ENCODE peak calls at places on chromosomes 12 and 14, in six cellular contexts. P is A549, K is HepG2, R is K562, E is endothelial cell of umbilical vein, Q is GM12878. S is an unnamed sample.

GRCh38 chr14:32939254-32940065 is 781 bp downstream of the NPAS3 start:
- DNase-seq in P (no peak), K (no peak), R (no peak), E (peak; percentile 68), Q (no peak), S (no peak)

GRCh38 chr12:45273717-45274271 is 57.9 kb downstream of the ANO6 start:
- DNase-seq in P (peak; percentile 78), K (peak; percentile 45), R (peak; percentile 84), E (peak; percentile 95), Q (no peak), S (no peak)

GRCh38 chr14:74816124-74816523 is 53.0 kb downstream of the YLPM1 start:
- DNase-seq in P (no peak), K (no peak), R (no peak), E (no peak), Q (no peak), S (no peak)

GRCh38 chr12:94792690-94793089 is 142.3 kb upstream of the TMCC3 start:
- DNase-seq in P (no peak), K (no peak), R (no peak), E (no peak), Q (no peak), S (peak; percentile 94)

GRCh38 chr14:36857136-36857535 is 195.5 kb downstream of the PAX9 start:
- DNase-seq in P (no peak), K (no peak), R (no peak), E (no peak), Q (no peak), S (no peak)

GRCh38 chr12:58920102-58920955 is at the start of gene LRIG3:
- DNase-seq in P (peak; percentile 85), K (peak; percentile 76), R (peak; percentile 20), E (peak; percentile 99), Q (no peak), S (no peak)

GRCh38 chr14:29637406-29637805 is 290.2 kb downstream of the PRKD1 start:
- DNase-seq in P (no peak), K (no peak), R (no peak), E (peak; percentile 74), Q (no peak), S (no peak)

GRCh38 chr12:118136559-118137003 is 657 bp downstream of the PEBP1 start:
- DNase-seq in P (peak; percentile 25), K (peak; percentile 52), R (peak; percentile 41), E (peak; percentile 45), Q (no peak), S (peak; percentile 82)

GRCh38 chr12:131815132-131815531 is 13.1 kb upstream of the MMP17 start:
- DNase-seq in P (no peak), K (no peak), R (no peak), E (no peak), Q (no peak), S (peak; percentile 65)

GRCh38 chr14:35366048-35366428 is 38.5 kb downstream of the NFKBIA start:
- DNase-seq in P (no peak), K (no peak), R (no peak), E (peak; percentile 33), Q (no peak), S (no peak)

GRCh38 chr14:85366226-85366625 is 163.7 kb upstream of the FLRT2 start:
- DNase-seq in P (no peak), K (no peak), R (no peak), E (no peak), Q (no peak), S (no peak)

GRCh38 chr12:131362290-131363211 is 348.3 kb upstream of the SFSWAP start:
- DNase-seq in P (no peak), K (no peak), R (no peak), E (no peak), Q (no peak), S (no peak)

GRCh38 chr14:96994999-96995398 is 197.8 kb downstream of the VRK1 start:
- DNase-seq in P (no peak), K (no peak), R (no peak), E (no peak), Q (no peak), S (no peak)

GRCh38 chr14:104399432-104400155 is 180.0 kb upstream of the C14orf180 start:
- DNase-seq in P (no peak), K (no peak), R (no peak), E (no peak), Q (no peak), S (no peak)

GRCh38 chr14:104362761-104363605 is 216.6 kb upstream of the C14orf180 start:
- DNase-seq in P (no peak), K (no peak), R (no peak), E (no peak), Q (no peak), S (no peak)

GRCh38 chr14:51716610-51717009 is 64.9 kb downstream of the FRMD6 start:
- DNase-seq in P (no peak), K (no peak), R (no peak), E (no peak), Q (no peak), S (no peak)

GRCh38 chr12:4274396-4274959 is 916 bp downstream of the CCND2 start:
- DNase-seq in P (no peak), K (no peak), R (peak; percentile 15), E (no peak), Q (no peak), S (peak; percentile 50)

DNA sequence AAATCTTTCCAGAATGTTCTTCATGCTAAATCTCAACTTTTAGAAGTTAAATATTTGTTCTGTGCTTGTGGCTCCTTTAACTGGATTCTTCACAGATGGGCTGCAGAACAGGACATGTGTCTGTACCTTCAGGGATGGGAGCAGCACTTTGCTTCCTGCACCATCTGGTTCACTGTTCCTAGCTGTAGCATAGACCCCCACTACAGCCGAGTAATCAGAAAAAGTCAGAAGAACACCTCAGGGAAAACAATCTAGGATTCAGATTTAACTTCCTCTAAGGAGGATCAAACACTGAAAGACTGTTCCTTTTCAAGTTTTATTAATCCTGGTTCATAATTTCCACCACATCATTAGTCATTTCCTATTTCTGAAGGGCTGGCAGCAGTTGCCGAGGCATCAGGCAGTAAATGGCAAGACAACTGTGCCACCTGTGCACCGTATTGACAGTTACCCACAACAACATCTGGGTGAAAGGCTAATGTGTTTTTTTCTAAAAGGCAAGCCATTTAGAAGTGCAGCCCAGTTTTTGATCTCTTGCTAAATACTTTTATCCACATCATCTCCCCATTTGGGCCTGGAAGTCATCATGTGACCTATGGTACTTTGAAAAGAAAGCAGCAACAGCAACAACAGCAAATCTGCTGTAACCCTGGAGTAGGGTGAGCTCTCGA is 212.8 kb upstream of the BMP4 start:
- DNase-seq in P (no peak), K (no peak), R (no peak), E (peak; percentile 90), Q (no peak), S (no peak)
- TF ChIP-seq CTCF in P (no peak), K (no peak), R (no peak), E (no peak), Q (no peak), S (no peak)

GRCh38 chr12:110741371-110741770 is 1.3 kb downstream of the PPP1CC start:
- DNase-seq in P (no peak), K (no peak), R (no peak), E (peak; percentile 47), Q (no peak), S (peak; percentile 69)

GRCh38 chr12:110742718-110743570 is at the start of gene PPP1CC:
- DNase-seq in P (peak; percentile 87), K (peak; percentile 88), R (peak; percentile 95), E (peak; percentile 90), Q (peak; percentile 48), S (peak; percentile 99)

GRCh38 chr12:110743571-110744093 is 941 bp upstream of the PPP1CC start:
- DNase-seq in P (no peak), K (no peak), R (peak; percentile 22), E (no peak), Q (no peak), S (peak; percentile 74)

GRCh38 chr12:110744176-110744575 is 1.5 kb upstream of the PPP1CC start:
- DNase-seq in P (no peak), K (peak; percentile 69), R (no peak), E (peak; percentile 33), Q (no peak), S (no peak)

DNA sequence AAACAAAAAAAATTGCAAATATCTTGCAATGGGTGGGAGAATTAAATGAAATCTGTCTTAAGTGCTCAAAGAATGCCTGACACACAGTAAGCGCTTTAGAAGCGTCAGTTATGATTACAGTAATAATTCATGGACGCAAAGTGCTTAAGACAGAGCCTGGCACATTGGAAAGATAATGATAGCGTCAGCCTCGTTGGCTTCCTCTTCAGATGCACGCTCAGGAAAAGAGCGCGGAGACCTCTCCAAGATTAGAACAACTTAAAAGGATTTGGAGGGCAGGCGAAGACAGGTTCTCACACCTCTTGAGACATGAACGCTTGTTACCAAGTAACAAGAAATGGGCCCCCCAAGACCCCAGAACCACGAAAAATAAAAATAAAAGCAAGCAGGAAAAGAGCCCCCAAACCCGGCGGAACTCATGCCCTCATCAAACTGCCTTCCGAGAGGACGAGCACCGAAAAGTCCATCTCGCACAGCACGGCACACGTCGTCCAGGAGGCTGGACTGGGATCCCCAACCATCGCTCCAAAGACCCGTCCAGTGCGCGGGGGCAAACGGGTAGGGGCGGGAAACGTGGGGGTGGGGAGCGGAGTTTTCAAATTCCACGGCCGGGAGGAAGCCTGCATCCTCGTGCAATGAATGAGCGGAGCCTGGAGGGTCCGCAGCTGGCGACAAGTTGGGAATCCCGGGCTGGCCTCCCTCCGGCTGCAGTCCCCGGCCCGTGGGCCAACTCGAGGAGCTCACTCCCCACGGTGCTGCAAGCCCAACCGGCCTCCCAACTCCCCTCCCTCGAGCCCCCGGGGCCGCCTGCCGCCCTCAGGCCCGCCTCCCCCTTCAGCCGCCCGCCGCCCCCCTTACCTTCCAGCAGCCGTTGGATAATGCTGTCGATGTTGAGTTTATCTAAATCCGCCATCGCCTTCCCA is 635 bp downstream of the PPP1CC start:
- DNase-seq in P (no peak), K (no peak), R (peak; percentile 46), E (no peak), Q (no peak), S (peak; percentile 83)
- TF ChIP-seq MAX in P (no peak), K (no peak), R (no peak), E (no peak), Q (no peak), S (peak; percentile 2)

GRCh38 chr12:24909667-24910066 is 39.2 kb downstream of the BCAT1 start:
- DNase-seq in P (no peak), K (no peak), R (no peak), E (peak; percentile 86), Q (no peak), S (no peak)
- TF ChIP-seq MYC in P (no peak), K (no peak), R (no peak), E (no peak), Q (no peak), S (no peak)

GRCh38 chr12:54166543-54167499 is 22.0 kb downstream of the SMUG1 start:
- DNase-seq in P (no peak), K (no peak), R (no peak), E (no peak), Q (no peak), S (no peak)
- TF ChIP-seq CTCF in P (no peak), K (no peak), R (no peak), E (no peak), Q (no peak), S (no peak)

DNA sequence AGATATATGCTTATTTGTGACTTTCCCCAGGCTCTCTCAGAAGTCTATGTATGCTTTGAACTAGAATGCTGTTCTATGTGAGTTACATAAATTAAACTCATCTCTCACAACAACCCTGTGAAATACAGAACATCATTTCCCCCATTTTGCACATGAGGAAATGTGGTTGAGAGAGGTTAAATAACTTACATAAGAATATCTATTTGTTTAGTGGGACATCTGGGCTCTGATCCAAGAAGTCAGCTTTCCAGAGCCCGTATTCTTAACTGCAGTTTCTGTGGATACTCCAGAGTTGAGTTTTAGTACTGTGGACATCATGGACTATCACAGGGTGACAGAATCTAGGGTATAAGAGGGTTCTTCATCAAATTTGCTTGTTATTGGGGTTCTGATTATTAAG is 242.5 kb upstream of the ARHGAP5 start:
- DNase-seq in P (no peak), K (peak; percentile 41), R (no peak), E (peak; percentile 83), Q (no peak), S (no peak)
- TF ChIP-seq MAX in P (no peak), K (no peak), R (no peak), E (no peak), Q (no peak), S (no peak)

GRCh38 chr12:87991483-87991882 is 37.7 kb downstream of the C12orf50 start:
- DNase-seq in P (no peak), K (no peak), R (no peak), E (no peak), Q (no peak), S (no peak)
- TF ChIP-seq MYC in P (no peak), K (no peak), R (no peak), E (no peak), Q (no peak), S (no peak)

S was measured in NB4.